ENCODE peak calls at places on chromosomes 2 and 18, in four cellular contexts. K is tibial artery, Y is foreskin keratinocyte, Z is uterus. A is an unnamed sample.
A peak's percentile ranks its signal among the peaks of the same experiment; 100 is the strongest.

GRCh38 chr18:13273800-13274199 is 55.2 kb downstream of the LDLRAD4 start:
- DNase-seq in Y (no peak), Z (no peak), K (no peak), A (no peak)

GRCh38 chr2:120735750-120736170 is at the start of gene GLI2:
- DNase-seq in K (peak; percentile 90), Z (peak; percentile 81), Y (no peak), A (peak; percentile 72)

GRCh38 chr2:139963863-139964355 is 1183.7 kb upstream of the NXPH2 start:
- DNase-seq in Z (no peak), Y (no peak), K (no peak), A (no peak)

GRCh38 chr2:235497096-235497495 is 3.3 kb downstream of the AGAP1 start:
- DNase-seq in Y (no peak), Z (no peak), K (no peak), A (no peak)

GRCh38 chr2:241373449-241373848 is 17.4 kb downstream of the FARP2 start:
- DNase-seq in K (no peak), Y (no peak), Z (no peak), A (no peak)

GRCh38 chr2:118061135-118061955 is 26.9 kb upstream of the INSIG2 start:
- DNase-seq in K (no peak), Y (no peak), Z (no peak), A (no peak)

GRCh38 chr2:135819211-135819610 is 17.8 kb downstream of the LCT start:
- DNase-seq in K (no peak), Y (no peak), Z (no peak), A (no peak)

GRCh38 chr2:65024149-65024829 is 31.9 kb upstream of the CEP68 start:
- DNase-seq in K (no peak), Y (peak; percentile 94), Z (no peak), A (no peak)

GRCh38 chr18:28132084-28132483 is 44.8 kb downstream of the CDH2 start:
- DNase-seq in K (no peak), Z (no peak), Y (no peak), A (no peak)

GRCh38 chr2:26269571-26270170 is 24.9 kb downstream of the HADHB start:
- DNase-seq in Z (no peak), K (no peak), Y (peak; percentile 73), A (no peak)

GRCh38 chr2:128368437-128369125 is 49.9 kb upstream of the HS6ST1 start:
- DNase-seq in Z (peak; percentile 8), Y (no peak), K (peak; percentile 56), A (no peak)

GRCh38 chr2:120261387-120262006 is 8.8 kb downstream of the RALB start:
- DNase-seq in Y (no peak), K (no peak), Z (no peak), A (no peak)

GRCh38 chr2:190574169-190574568 is 39.6 kb upstream of the NEMP2 start:
- DNase-seq in Z (no peak), Y (peak; percentile 28), K (no peak), A (no peak)

GRCh38 chr2:236769981-236770671 is 200.5 kb downstream of the ACKR3 start:
- DNase-seq in K (no peak), Z (no peak), Y (peak; percentile 100), A (no peak)

GRCh38 chr2:98461650-98462049 is 17.0 kb downstream of the INPP4A start:
- DNase-seq in Y (no peak), Z (peak; percentile 24), K (no peak), A (no peak)

GRCh38 chr18:58004317-58004716 is 39.7 kb upstream of the NEDD4L start:
- DNase-seq in Z (no peak), K (no peak), Y (peak; percentile 61), A (no peak)

GRCh38 chr2:226607379-226607778 is 192.2 kb downstream of the IRS1 start:
- DNase-seq in K (no peak), Y (no peak), Z (no peak), A (no peak)

GRCh38 chr18:45291616-45292612 is 323.4 kb upstream of the SLC14A2 start:
- DNase-seq in Z (no peak), Y (peak; percentile 9), K (no peak), A (no peak)

GRCh38 chr18:61860302-61860701 is 32.5 kb downstream of the RNF152 start:
- DNase-seq in K (no peak), Z (no peak), Y (no peak), A (no peak)

GRCh38 chr2:38496927-38497669 is 105.6 kb downstream of the HNRNPLL start:
- DNase-seq in Z (no peak), K (no peak), Y (no peak), A (no peak)

GRCh38 chr2:64456298-64456697 is 2.3 kb downstream of the LGALSL start:
- DNase-seq in K (no peak), Y (no peak), Z (no peak), A (no peak)

GRCh38 chr18:36402765-36403396 is 105.4 kb downstream of the FHOD3 start:
- DNase-seq in Y (no peak), Z (no peak), K (peak; percentile 87), A (no peak)
- TF ChIP-seq CTCF in Y (no peak), Z (no peak), K (no peak), A (no peak)

GRCh38 chr18:31204833-31205232 is 42.2 kb upstream of the DSC1 start:
- DNase-seq in Y (no peak), Z (no peak), K (no peak), A (no peak)

GRCh38 chr18:31205273-31205672 is 42.6 kb upstream of the DSC1 start:
- DNase-seq in Y (no peak), K (no peak), Z (no peak), A (no peak)

GRCh38 chr18:31206064-31206463 is 43.4 kb upstream of the DSC1 start:
- DNase-seq in Y (no peak), K (no peak), Z (no peak), A (no peak)

GRCh38 chr18:31209041-31209440 is 46.4 kb upstream of the DSC1 start:
- DNase-seq in Z (no peak), K (no peak), Y (no peak), A (no peak)

DNA sequence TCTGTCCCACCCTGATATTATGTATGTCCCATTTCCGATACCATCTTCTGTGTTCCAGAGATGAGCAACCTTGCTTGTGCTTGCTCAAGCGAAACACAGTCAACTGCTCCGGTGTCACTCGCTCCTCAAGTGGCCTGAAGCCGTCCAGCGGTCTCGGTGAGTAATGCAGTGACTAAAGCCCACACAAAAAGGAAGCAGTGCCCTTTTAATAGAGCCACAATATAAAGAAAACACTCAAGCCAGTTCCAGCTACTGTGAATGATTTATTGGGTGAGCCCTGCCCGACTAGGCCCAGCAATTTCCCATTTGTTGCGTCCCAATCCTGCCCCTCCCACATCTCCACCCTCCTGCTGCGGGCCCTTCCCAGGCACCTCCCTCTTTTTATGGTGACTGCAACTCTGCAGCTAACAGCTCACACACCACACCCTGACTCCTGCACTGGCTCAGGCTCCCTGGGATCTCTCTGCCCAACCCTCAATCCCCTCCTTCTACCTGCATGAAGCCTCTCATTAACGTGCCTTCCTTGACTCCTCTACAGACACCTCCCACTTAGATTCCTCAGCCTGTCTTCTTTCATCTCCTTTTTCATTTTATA is 44.2 kb upstream of the DSC1 start:
- DNase-seq in Y (peak; percentile 85), K (peak; percentile 84), Z (no peak), A (peak; percentile 15)
- TF ChIP-seq CTCF in Y (peak; percentile 41), K (peak; percentile 33), Z (no peak), A (peak; percentile 25)

GRCh38 chr18:49861659-49862058 is 48.3 kb upstream of the ACAA2 start:
- DNase-seq in Y (no peak), K (no peak), Z (no peak), A (no peak)
- TF ChIP-seq CTCF in Y (peak; percentile 59), K (no peak), Z (peak; percentile 9), A (peak; percentile 36)

GRCh38 chr2:60149151-60149550 is 404.3 kb downstream of the BCL11A start:
- DNase-seq in Y (no peak), Z (no peak), K (no peak), A (no peak)
- TF ChIP-seq CTCF in Y (no peak), Z (no peak), K (no peak), A (no peak)

DNA sequence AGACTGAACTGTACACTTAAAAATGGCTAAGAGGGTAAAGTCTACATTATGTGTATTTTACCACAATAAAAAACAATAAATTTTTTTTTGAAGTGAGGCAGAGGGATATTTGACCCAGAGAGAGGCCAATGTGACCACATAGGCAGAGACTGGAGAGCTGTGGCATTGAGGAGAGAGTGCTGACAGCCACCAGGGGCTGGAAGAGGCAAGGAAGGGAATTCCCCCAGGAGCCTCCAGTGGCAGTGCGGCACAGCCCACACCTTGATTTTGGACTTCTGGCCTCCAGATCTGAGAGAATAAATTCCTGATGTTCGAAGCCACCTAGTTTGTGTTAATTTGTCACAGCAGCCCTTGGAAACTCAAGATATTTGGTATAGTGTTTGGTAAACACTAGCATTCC is 22.7 kb downstream of the ANKRD29 start:
- DNase-seq in Y (no peak), Z (no peak), K (no peak), A (no peak)
- TF ChIP-seq CTCF in Y (no peak), Z (peak; percentile 36), K (no peak), A (peak; percentile 28)

DNA sequence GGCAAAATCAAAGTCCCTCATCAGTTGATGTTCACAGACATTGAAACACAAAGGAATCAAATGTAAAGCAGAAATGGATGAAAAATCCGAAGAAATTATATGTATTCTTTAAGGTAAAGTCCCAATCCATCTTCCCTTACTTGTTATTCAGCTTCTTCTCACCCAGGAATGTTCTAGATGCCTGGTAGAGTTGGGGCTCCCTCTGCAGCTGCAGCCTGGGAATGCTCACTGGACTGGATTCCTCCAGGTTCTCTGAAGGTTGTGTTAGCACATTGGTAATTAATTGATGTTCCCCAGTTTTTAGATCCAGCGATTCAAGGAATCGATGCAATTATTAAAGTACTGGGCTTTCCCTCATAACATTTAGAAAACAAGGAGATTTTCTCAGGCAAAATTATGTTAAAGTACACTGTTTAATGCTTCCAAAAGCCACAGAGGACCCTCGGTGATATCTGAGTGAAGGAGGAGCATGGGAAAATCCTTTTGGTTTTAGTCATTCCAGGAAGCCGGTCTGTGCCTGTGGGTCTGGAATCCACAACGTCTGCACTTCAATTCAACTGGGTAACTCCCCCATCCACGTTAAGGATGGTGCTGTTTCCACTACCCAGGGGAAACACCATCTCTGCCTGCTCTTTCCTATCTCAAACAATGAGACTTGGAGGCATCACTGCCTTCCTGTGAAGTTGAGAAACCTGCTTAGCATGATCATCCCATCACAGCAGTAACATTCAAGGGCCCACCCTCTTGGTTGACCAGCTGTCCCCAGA is 22.0 kb downstream of the NTSR2 start:
- DNase-seq in K (no peak), Y (no peak), Z (no peak), A (no peak)
- TF ChIP-seq CTCF in K (no peak), Y (peak; percentile 44), Z (no peak), A (peak; percentile 12)

DNA sequence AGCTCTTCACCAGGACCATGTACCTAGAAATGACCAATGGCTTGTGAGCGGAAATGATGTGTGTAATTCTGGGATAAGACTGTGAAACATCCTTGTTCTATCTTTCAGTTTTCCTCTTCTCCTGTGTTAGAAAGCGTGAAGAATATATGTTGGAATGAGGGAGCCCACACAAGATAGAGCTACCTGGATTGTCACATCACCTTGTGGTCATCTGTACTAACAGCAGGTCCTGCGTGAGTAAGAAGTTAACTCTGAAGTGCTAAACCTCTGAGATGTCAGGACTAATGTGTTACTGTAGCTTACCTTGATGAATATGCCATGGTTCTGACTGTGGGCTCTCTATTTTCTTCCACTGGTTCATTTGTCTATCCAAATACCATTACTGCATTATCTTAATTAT is 75.6 kb downstream of the FASTKD2 start:
- DNase-seq in K (no peak), Z (no peak), Y (no peak), A (no peak)
- TF ChIP-seq CTCF in K (no peak), Z (no peak), Y (peak; percentile 7), A (peak; percentile 17)